ENCODE peak calls at places on chromosomes 2 and 18, in four cellular contexts. J, E, T and K are unnamed samples.
A peak's percentile ranks its signal among the peaks of the same experiment; 100 is the strongest.

GRCh38 chr2:224990717-224991116 is 51.6 kb downstream of the DOCK10 start:
- DNase-seq in J (no peak), T (no peak), E (no peak), K (no peak)

GRCh38 chr2:138507267-138507666 is 5.7 kb downstream of the SPOPL start:
- DNase-seq in E (no peak), J (no peak), T (no peak), K (no peak)

GRCh38 chr2:217645891-217646290 is 356.9 kb downstream of the TNS1 start:
- DNase-seq in E (no peak), T (peak; percentile 65), J (no peak), K (no peak)

GRCh38 chr2:60054571-60055340 is 498.7 kb downstream of the BCL11A start:
- DNase-seq in J (no peak), E (no peak), T (no peak), K (no peak)

GRCh38 chr18:10322408-10322807 is 132.0 kb upstream of the APCDD1 start:
- DNase-seq in T (peak; percentile 21), J (no peak), E (no peak), K (no peak)

GRCh38 chr2:120630031-120630701 is 105.5 kb upstream of the GLI2 start:
- DNase-seq in E (no peak), T (no peak), J (no peak), K (no peak)

GRCh38 chr2:125713533-125713932 is 942.4 kb upstream of the GYPC start:
- DNase-seq in T (no peak), E (no peak), J (no peak), K (no peak)

GRCh38 chr2:219289537-219290361 is 10.6 kb downstream of the DNAJB2 start:
- DNase-seq in J (no peak), T (peak; percentile 95), E (no peak), K (no peak)

GRCh38 chr18:49167084-49167483 is 216.3 kb upstream of the SMAD7 start:
- DNase-seq in T (no peak), E (no peak), J (no peak), K (no peak)

GRCh38 chr18:32427084-32427933 is 43.4 kb downstream of the GAREM1 start:
- DNase-seq in J (no peak), E (no peak), T (no peak), K (no peak)

GRCh38 chr2:234286118-234286598 is 210.7 kb downstream of the ARL4C start:
- DNase-seq in T (peak; percentile 71), J (no peak), E (no peak), K (no peak)

GRCh38 chr18:8253943-8254342 is 355.3 kb upstream of the RAB12 start:
- DNase-seq in J (no peak), T (no peak), E (no peak), K (no peak)

GRCh38 chr2:68878071-68878711 is 7.0 kb upstream of the BMP10 start:
- DNase-seq in E (no peak), J (no peak), T (no peak), K (no peak)

GRCh38 chr2:216516730-216517350 is 18.2 kb downstream of the RPL37A start:
- DNase-seq in E (no peak), J (no peak), T (peak; percentile 74), K (peak; percentile 54)

GRCh38 chr2:38073211-38074005 is 2.5 kb downstream of the CYP1B1 start:
- DNase-seq in J (peak; percentile 55), E (peak; percentile 73), T (no peak), K (peak; percentile 65)

GRCh38 chr2:120465989-120466703 is 120.2 kb downstream of the INHBB start:
- DNase-seq in E (peak; percentile 89), J (peak; percentile 83), T (no peak), K (peak; percentile 86)

GRCh38 chr2:47819834-47820233 is 36.9 kb downstream of the MSH6 start:
- DNase-seq in E (no peak), T (peak; percentile 29), J (no peak), K (no peak)

GRCh38 chr2:121248766-121249343 is 36.1 kb downstream of the TFCP2L1 start:
- DNase-seq in T (no peak), E (no peak), J (no peak), K (no peak)

GRCh38 chr2:40434638-40435296 is 17.1 kb downstream of the SLC8A1 start:
- DNase-seq in T (peak; percentile 93), E (no peak), J (no peak), K (peak; percentile 87)

GRCh38 chr2:196173505-196173904 is 2.1 kb upstream of the STK17B start:
- DNase-seq in J (no peak), E (no peak), T (peak; percentile 23), K (no peak)

GRCh38 chr2:160209457-160209856 is 9.4 kb upstream of the ITGB6 start:
- DNase-seq in J (no peak), T (peak; percentile 99), E (no peak), K (no peak)

GRCh38 chr2:216074794-216075193 is 6.8 kb downstream of the PECR start:
- DNase-seq in J (no peak), T (no peak), E (no peak), K (no peak)

GRCh38 chr2:235960716-235961640 is 207.2 kb downstream of the GBX2 start:
- DNase-seq in J (no peak), T (no peak), E (no peak), K (no peak)

GRCh38 chr18:64110692-64111480 is 38.0 kb downstream of the LINC00305 start:
- DNase-seq in J (no peak), T (no peak), E (no peak), K (peak; percentile 75)

GRCh38 chr2:215434447-215435260 is 1.2 kb downstream of the FN1 start:
- DNase-seq in J (no peak), T (no peak), E (no peak), K (peak; percentile 50)

GRCh38 chr18:22778996-22779395 is 154.1 kb upstream of the RBBP8 start:
- DNase-seq in E (no peak), J (no peak), T (no peak), K (no peak)

GRCh38 chr2:48551548-48551947 is 21.6 kb downstream of the STON1 start:
- DNase-seq in T (peak; percentile 40), E (no peak), J (no peak), K (no peak)

DNA sequence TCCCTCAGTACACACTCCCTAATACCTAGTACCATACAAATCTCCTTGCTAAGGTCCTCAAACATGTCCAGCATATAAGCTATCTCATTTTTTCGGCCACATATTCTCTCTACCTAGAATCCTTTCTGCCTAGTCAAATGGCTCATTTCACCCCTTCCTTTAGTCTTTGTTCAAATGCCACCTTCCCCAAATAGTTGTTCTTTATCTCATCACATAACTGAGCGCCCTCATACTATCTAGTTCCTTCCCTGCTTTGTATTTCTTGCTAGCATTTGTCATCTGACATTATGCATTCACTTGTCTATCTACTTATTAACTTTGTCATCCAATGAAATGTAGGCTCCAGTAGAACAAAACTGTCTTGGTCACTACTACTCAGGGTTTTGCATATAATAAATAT is 35.5 kb downstream of the RPRD1A start:
- DNase-seq in E (no peak), J (no peak), T (no peak), K (no peak)
- H4K5ac ChIP-seq in E (no peak overlapping the region), J (no peak overlapping the region), T (no peak overlapping the region), K (no peak overlapping the region)

GRCh38 chr18:48010264-48010663 is 79.8 kb upstream of the SMAD2 start:
- DNase-seq in T (no peak), J (no peak), E (no peak), K (no peak)
- H4K5ac ChIP-seq in T (no peak overlapping the region), J (no peak overlapping the region), E (no peak overlapping the region), K (no peak overlapping the region)

GRCh38 chr2:70984576-70985282 is 6.3 kb downstream of the ANKRD53 start:
- DNase-seq in T (peak; percentile 37), J (peak; percentile 83), E (peak; percentile 93), K (peak; percentile 66)
- H4K5ac ChIP-seq in T (no peak overlapping the region), J (no peak overlapping the region), E (no peak overlapping the region), K (no peak overlapping the region)

GRCh38 chr2:228763600-228763999 is 507.5 kb downstream of the PID1 start:
- DNase-seq in E (no peak), T (no peak), J (no peak), K (peak; percentile 56)
- H4K5ac ChIP-seq in E (no peak overlapping the region), T (no peak overlapping the region), J (no peak overlapping the region), K (no peak overlapping the region)

GRCh38 chr2:41908349-41908748 is 139.5 kb upstream of the PKDCC start:
- DNase-seq in T (no peak), J (no peak), E (no peak), K (no peak)

GRCh38 chr2:41910126-41910525 is 137.7 kb upstream of the PKDCC start:
- DNase-seq in E (no peak), T (peak; percentile 77), J (no peak), K (no peak)

GRCh38 chr2:41911033-41911432 is 136.8 kb upstream of the PKDCC start:
- DNase-seq in J (no peak), T (no peak), E (no peak), K (no peak)

GRCh38 chr2:41907716-41908328 is 140.0 kb upstream of the PKDCC start:
- DNase-seq in E (no peak), J (no peak), T (peak; percentile 16), K (peak; percentile 49)

DNA sequence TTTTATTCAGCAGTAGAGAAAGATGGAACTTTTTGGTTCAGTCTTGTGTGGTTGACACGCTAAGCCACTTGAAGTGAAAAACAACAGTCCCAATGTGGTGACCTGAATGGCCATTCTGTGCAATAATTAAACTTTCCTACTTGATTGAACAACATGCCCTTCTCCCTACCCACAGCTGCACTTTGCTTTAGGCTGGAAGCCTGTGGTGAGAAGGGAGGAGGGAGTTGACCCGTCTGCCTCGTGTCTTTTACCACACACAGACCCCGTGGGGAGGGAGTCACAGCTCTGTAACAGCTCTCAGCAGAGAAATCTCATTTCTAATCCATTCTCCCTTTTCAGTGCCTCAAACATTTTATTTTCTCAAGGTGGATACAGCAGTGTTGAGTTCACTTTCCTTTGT is 138.2 kb upstream of the PKDCC start:
- DNase-seq in J (no peak), T (no peak), E (no peak), K (no peak)
- H4K5ac ChIP-seq in J (no peak overlapping the region), T (no peak overlapping the region), E (no peak overlapping the region), K (no peak overlapping the region)

GRCh38 chr2:52335727-52336126 is 1303.8 kb upstream of the NRXN1 start:
- DNase-seq in T (no peak), J (no peak), E (no peak), K (peak; percentile 88)
- H4K5ac ChIP-seq in T (no peak overlapping the region), J (no peak overlapping the region), E (no peak overlapping the region), K (no peak overlapping the region)